ENCODE peak calls at places on chromosomes 7 and 10, in eight cellular contexts. One of them, this sample, is unnamed.

GRCh38 chr10:13074562-13075451 is 25.2 kb upstream of the OPTN start:
- DNase-seq in stimulated activated CD8-positive, alpha-beta memory T cell treated with anti-CD3 and anti-CD28 coated beads, Interleukin-4, amount 100 ng/mL, for 24 hours: peak; percentile 37
- DNase-seq in activated T-helper 1 cell treated with anti-CD3 and anti-CD28 coated beads, Interleukin-2, amount 50 U/mL, for 16 hours: peak; percentile 20
- DNase-seq in pancreas: peak; percentile 80
- DNase-seq in astrocyte of the spinal cord: peak; percentile 74
- DNase-seq in Right ventricle myocardium superior: peak; percentile 65
- DNase-seq in GM12865: peak; percentile 68
- DNase-seq in M059J: peak; percentile 41
- DNase-seq in this sample: peak; percentile 20

GRCh38 chr10:63915240-63915639 is 394.0 kb downstream of the REEP3 start:
- DNase-seq in activated T-helper 1 cell treated with anti-CD3 and anti-CD28 coated beads, Interleukin-2, amount 50 U/mL, for 16 hours: no peak
- DNase-seq in M059J: no peak
- DNase-seq in Right ventricle myocardium superior: no peak
- DNase-seq in pancreas: no peak
- DNase-seq in GM12865: no peak
- DNase-seq in stimulated activated CD8-positive, alpha-beta memory T cell treated with anti-CD3 and anti-CD28 coated beads, Interleukin-4, amount 100 ng/mL, for 24 hours: no peak
- DNase-seq in astrocyte of the spinal cord: no peak
- DNase-seq in this sample: no peak

GRCh38 chr10:4588824-4589223 is 237.2 kb upstream of the AKR1E2 start:
- DNase-seq in M059J: no peak
- DNase-seq in GM12865: no peak
- DNase-seq in astrocyte of the spinal cord: no peak
- DNase-seq in activated T-helper 1 cell treated with anti-CD3 and anti-CD28 coated beads, Interleukin-2, amount 50 U/mL, for 16 hours: no peak
- DNase-seq in Right ventricle myocardium superior: no peak
- DNase-seq in pancreas: no peak
- DNase-seq in stimulated activated CD8-positive, alpha-beta memory T cell treated with anti-CD3 and anti-CD28 coated beads, Interleukin-4, amount 100 ng/mL, for 24 hours: no peak
- DNase-seq in this sample: no peak

GRCh38 chr10:98312349-98312748 is 44.4 kb upstream of the LOXL4 start:
- DNase-seq in stimulated activated CD8-positive, alpha-beta memory T cell treated with anti-CD3 and anti-CD28 coated beads, Interleukin-4, amount 100 ng/mL, for 24 hours: no peak
- DNase-seq in astrocyte of the spinal cord: no peak
- DNase-seq in M059J: peak; percentile 12
- DNase-seq in GM12865: no peak
- DNase-seq in pancreas: no peak
- DNase-seq in Right ventricle myocardium superior: no peak
- DNase-seq in activated T-helper 1 cell treated with anti-CD3 and anti-CD28 coated beads, Interleukin-2, amount 50 U/mL, for 16 hours: no peak
- DNase-seq in this sample: no peak

GRCh38 chr7:155996718-155997059 is 184.4 kb upstream of the SHH start:
- DNase-seq in stimulated activated CD8-positive, alpha-beta memory T cell treated with anti-CD3 and anti-CD28 coated beads, Interleukin-4, amount 100 ng/mL, for 24 hours: no peak
- DNase-seq in M059J: no peak
- DNase-seq in GM12865: no peak
- DNase-seq in activated T-helper 1 cell treated with anti-CD3 and anti-CD28 coated beads, Interleukin-2, amount 50 U/mL, for 16 hours: no peak
- DNase-seq in Right ventricle myocardium superior: no peak
- DNase-seq in pancreas: no peak
- DNase-seq in astrocyte of the spinal cord: no peak
- DNase-seq in this sample: no peak

GRCh38 chr10:31390804-31391203 is 71.8 kb downstream of the ZEB1 start:
- DNase-seq in astrocyte of the spinal cord: no peak
- DNase-seq in stimulated activated CD8-positive, alpha-beta memory T cell treated with anti-CD3 and anti-CD28 coated beads, Interleukin-4, amount 100 ng/mL, for 24 hours: no peak
- DNase-seq in pancreas: no peak
- DNase-seq in activated T-helper 1 cell treated with anti-CD3 and anti-CD28 coated beads, Interleukin-2, amount 50 U/mL, for 16 hours: no peak
- DNase-seq in M059J: no peak
- DNase-seq in GM12865: no peak
- DNase-seq in Right ventricle myocardium superior: no peak
- DNase-seq in this sample: no peak

GRCh38 chr7:16926283-16926682 is 44.5 kb upstream of the AGR3 start:
- DNase-seq in pancreas: no peak
- DNase-seq in stimulated activated CD8-positive, alpha-beta memory T cell treated with anti-CD3 and anti-CD28 coated beads, Interleukin-4, amount 100 ng/mL, for 24 hours: no peak
- DNase-seq in M059J: peak; percentile 77
- DNase-seq in Right ventricle myocardium superior: peak; percentile 47
- DNase-seq in activated T-helper 1 cell treated with anti-CD3 and anti-CD28 coated beads, Interleukin-2, amount 50 U/mL, for 16 hours: no peak
- DNase-seq in astrocyte of the spinal cord: peak; percentile 69
- DNase-seq in GM12865: peak; percentile 28
- DNase-seq in this sample: no peak

GRCh38 chr7:42180806-42181205 is 56.2 kb downstream of the GLI3 start:
- DNase-seq in stimulated activated CD8-positive, alpha-beta memory T cell treated with anti-CD3 and anti-CD28 coated beads, Interleukin-4, amount 100 ng/mL, for 24 hours: no peak
- DNase-seq in activated T-helper 1 cell treated with anti-CD3 and anti-CD28 coated beads, Interleukin-2, amount 50 U/mL, for 16 hours: no peak
- DNase-seq in Right ventricle myocardium superior: no peak
- DNase-seq in M059J: peak; percentile 38
- DNase-seq in pancreas: no peak
- DNase-seq in GM12865: no peak
- DNase-seq in astrocyte of the spinal cord: peak; percentile 3
- DNase-seq in this sample: no peak

GRCh38 chr7:17557305-17557704 is 258.9 kb downstream of the AHR start:
- DNase-seq in stimulated activated CD8-positive, alpha-beta memory T cell treated with anti-CD3 and anti-CD28 coated beads, Interleukin-4, amount 100 ng/mL, for 24 hours: no peak
- DNase-seq in Right ventricle myocardium superior: no peak
- DNase-seq in activated T-helper 1 cell treated with anti-CD3 and anti-CD28 coated beads, Interleukin-2, amount 50 U/mL, for 16 hours: no peak
- DNase-seq in astrocyte of the spinal cord: no peak
- DNase-seq in M059J: peak; percentile 45
- DNase-seq in GM12865: no peak
- DNase-seq in pancreas: no peak
- DNase-seq in this sample: no peak

GRCh38 chr7:13988765-13989137 is 715 bp downstream of the ETV1 start:
- DNase-seq in activated T-helper 1 cell treated with anti-CD3 and anti-CD28 coated beads, Interleukin-2, amount 50 U/mL, for 16 hours: no peak
- DNase-seq in M059J: peak; percentile 49
- DNase-seq in pancreas: no peak
- DNase-seq in Right ventricle myocardium superior: no peak
- DNase-seq in stimulated activated CD8-positive, alpha-beta memory T cell treated with anti-CD3 and anti-CD28 coated beads, Interleukin-4, amount 100 ng/mL, for 24 hours: no peak
- DNase-seq in GM12865: no peak
- DNase-seq in astrocyte of the spinal cord: peak; percentile 71
- DNase-seq in this sample: peak; percentile 21

GRCh38 chr10:128263891-128264688 is 137.9 kb upstream of the MKI67 start:
- DNase-seq in activated T-helper 1 cell treated with anti-CD3 and anti-CD28 coated beads, Interleukin-2, amount 50 U/mL, for 16 hours: peak; percentile 18
- DNase-seq in GM12865: peak; percentile 63
- DNase-seq in Right ventricle myocardium superior: peak; percentile 69
- DNase-seq in astrocyte of the spinal cord: peak; percentile 20
- DNase-seq in M059J: peak; percentile 49
- DNase-seq in pancreas: peak; percentile 77
- DNase-seq in stimulated activated CD8-positive, alpha-beta memory T cell treated with anti-CD3 and anti-CD28 coated beads, Interleukin-4, amount 100 ng/mL, for 24 hours: peak; percentile 26
- DNase-seq in this sample: peak; percentile 3

GRCh38 chr10:27448926-27449325 is 55.2 kb upstream of the RAB18 start:
- DNase-seq in Right ventricle myocardium superior: no peak
- DNase-seq in activated T-helper 1 cell treated with anti-CD3 and anti-CD28 coated beads, Interleukin-2, amount 50 U/mL, for 16 hours: no peak
- DNase-seq in M059J: peak; percentile 63
- DNase-seq in astrocyte of the spinal cord: peak; percentile 48
- DNase-seq in stimulated activated CD8-positive, alpha-beta memory T cell treated with anti-CD3 and anti-CD28 coated beads, Interleukin-4, amount 100 ng/mL, for 24 hours: no peak
- DNase-seq in pancreas: no peak
- DNase-seq in GM12865: no peak
- DNase-seq in this sample: no peak

GRCh38 chr10:128861018-128861565 is 605.9 kb upstream of the MGMT start:
- DNase-seq in Right ventricle myocardium superior: no peak
- DNase-seq in stimulated activated CD8-positive, alpha-beta memory T cell treated with anti-CD3 and anti-CD28 coated beads, Interleukin-4, amount 100 ng/mL, for 24 hours: no peak
- DNase-seq in GM12865: no peak
- DNase-seq in M059J: no peak
- DNase-seq in pancreas: no peak
- DNase-seq in activated T-helper 1 cell treated with anti-CD3 and anti-CD28 coated beads, Interleukin-2, amount 50 U/mL, for 16 hours: no peak
- DNase-seq in astrocyte of the spinal cord: no peak
- DNase-seq in this sample: no peak

GRCh38 chr10:74917481-74918077 is 91.2 kb downstream of the KAT6B start:
- DNase-seq in astrocyte of the spinal cord: peak; percentile 63
- DNase-seq in pancreas: no peak
- DNase-seq in Right ventricle myocardium superior: no peak
- DNase-seq in activated T-helper 1 cell treated with anti-CD3 and anti-CD28 coated beads, Interleukin-2, amount 50 U/mL, for 16 hours: no peak
- DNase-seq in GM12865: no peak
- DNase-seq in stimulated activated CD8-positive, alpha-beta memory T cell treated with anti-CD3 and anti-CD28 coated beads, Interleukin-4, amount 100 ng/mL, for 24 hours: no peak
- DNase-seq in M059J: peak; percentile 84
- DNase-seq in this sample: no peak

GRCh38 chr10:43249962-43250624 is 16.8 kb downstream of the RASGEF1A start:
- DNase-seq in GM12865: no peak
- DNase-seq in stimulated activated CD8-positive, alpha-beta memory T cell treated with anti-CD3 and anti-CD28 coated beads, Interleukin-4, amount 100 ng/mL, for 24 hours: no peak
- DNase-seq in astrocyte of the spinal cord: no peak
- DNase-seq in pancreas: no peak
- DNase-seq in M059J: peak; percentile 9
- DNase-seq in Right ventricle myocardium superior: no peak
- DNase-seq in activated T-helper 1 cell treated with anti-CD3 and anti-CD28 coated beads, Interleukin-2, amount 50 U/mL, for 16 hours: no peak
- DNase-seq in this sample: no peak

GRCh38 chr10:131926253-131926652 is 25.4 kb downstream of the PPP2R2D start:
- DNase-seq in GM12865: no peak
- DNase-seq in astrocyte of the spinal cord: no peak
- DNase-seq in M059J: no peak
- DNase-seq in pancreas: no peak
- DNase-seq in Right ventricle myocardium superior: no peak
- DNase-seq in activated T-helper 1 cell treated with anti-CD3 and anti-CD28 coated beads, Interleukin-2, amount 50 U/mL, for 16 hours: no peak
- DNase-seq in stimulated activated CD8-positive, alpha-beta memory T cell treated with anti-CD3 and anti-CD28 coated beads, Interleukin-4, amount 100 ng/mL, for 24 hours: no peak
- DNase-seq in this sample: no peak

GRCh38 chr7:4837041-4837813 is 24.6 kb downstream of the PAPOLB start:
- DNase-seq in stimulated activated CD8-positive, alpha-beta memory T cell treated with anti-CD3 and anti-CD28 coated beads, Interleukin-4, amount 100 ng/mL, for 24 hours: no peak
- DNase-seq in GM12865: no peak
- DNase-seq in M059J: no peak
- DNase-seq in astrocyte of the spinal cord: no peak
- DNase-seq in activated T-helper 1 cell treated with anti-CD3 and anti-CD28 coated beads, Interleukin-2, amount 50 U/mL, for 16 hours: no peak
- DNase-seq in pancreas: no peak
- DNase-seq in Right ventricle myocardium superior: peak; percentile 31
- DNase-seq in this sample: no peak

GRCh38 chr7:100107125-100107737 is 5.8 kb downstream of the AP4M1 start:
- DNase-seq in Right ventricle myocardium superior: no peak
- DNase-seq in GM12865: no peak
- DNase-seq in activated T-helper 1 cell treated with anti-CD3 and anti-CD28 coated beads, Interleukin-2, amount 50 U/mL, for 16 hours: no peak
- DNase-seq in M059J: no peak
- DNase-seq in pancreas: no peak
- DNase-seq in astrocyte of the spinal cord: no peak
- DNase-seq in stimulated activated CD8-positive, alpha-beta memory T cell treated with anti-CD3 and anti-CD28 coated beads, Interleukin-4, amount 100 ng/mL, for 24 hours: no peak
- DNase-seq in this sample: no peak

GRCh38 chr7:25093268-25093802 is 31.7 kb downstream of the CYCS start:
- DNase-seq in M059J: peak; percentile 85
- DNase-seq in activated T-helper 1 cell treated with anti-CD3 and anti-CD28 coated beads, Interleukin-2, amount 50 U/mL, for 16 hours: peak; percentile 54
- DNase-seq in stimulated activated CD8-positive, alpha-beta memory T cell treated with anti-CD3 and anti-CD28 coated beads, Interleukin-4, amount 100 ng/mL, for 24 hours: peak; percentile 75
- DNase-seq in pancreas: peak; percentile 79
- DNase-seq in GM12865: peak; percentile 83
- DNase-seq in Right ventricle myocardium superior: peak; percentile 79
- DNase-seq in astrocyte of the spinal cord: peak; percentile 77
- DNase-seq in this sample: peak; percentile 19

GRCh38 chr7:2645274-2645868 is 13.6 kb downstream of the TTYH3 start:
- DNase-seq in stimulated activated CD8-positive, alpha-beta memory T cell treated with anti-CD3 and anti-CD28 coated beads, Interleukin-4, amount 100 ng/mL, for 24 hours: peak; percentile 37
- DNase-seq in pancreas: no peak
- DNase-seq in Right ventricle myocardium superior: no peak
- DNase-seq in activated T-helper 1 cell treated with anti-CD3 and anti-CD28 coated beads, Interleukin-2, amount 50 U/mL, for 16 hours: no peak
- DNase-seq in M059J: peak; percentile 42
- DNase-seq in astrocyte of the spinal cord: no peak
- DNase-seq in GM12865: peak; percentile 72
- DNase-seq in this sample: no peak

GRCh38 chr10:75962395-75963061 is 531.1 kb downstream of the LRMDA start:
- DNase-seq in activated T-helper 1 cell treated with anti-CD3 and anti-CD28 coated beads, Interleukin-2, amount 50 U/mL, for 16 hours: no peak
- DNase-seq in stimulated activated CD8-positive, alpha-beta memory T cell treated with anti-CD3 and anti-CD28 coated beads, Interleukin-4, amount 100 ng/mL, for 24 hours: no peak
- DNase-seq in M059J: no peak
- DNase-seq in Right ventricle myocardium superior: no peak
- DNase-seq in GM12865: no peak
- DNase-seq in astrocyte of the spinal cord: no peak
- DNase-seq in pancreas: no peak
- DNase-seq in this sample: no peak

GRCh38 chr10:70967591-70968588 is 79.5 kb upstream of the PCBD1 start:
- DNase-seq in activated T-helper 1 cell treated with anti-CD3 and anti-CD28 coated beads, Interleukin-2, amount 50 U/mL, for 16 hours: no peak
- DNase-seq in M059J: peak; percentile 43
- DNase-seq in GM12865: peak; percentile 49
- DNase-seq in stimulated activated CD8-positive, alpha-beta memory T cell treated with anti-CD3 and anti-CD28 coated beads, Interleukin-4, amount 100 ng/mL, for 24 hours: no peak
- DNase-seq in pancreas: no peak
- DNase-seq in astrocyte of the spinal cord: peak; percentile 12
- DNase-seq in Right ventricle myocardium superior: no peak
- DNase-seq in this sample: no peak

GRCh38 chr7:123836656-123837055 is 8.3 kb upstream of the HYAL4 start:
- DNase-seq in activated T-helper 1 cell treated with anti-CD3 and anti-CD28 coated beads, Interleukin-2, amount 50 U/mL, for 16 hours: no peak
- DNase-seq in pancreas: no peak
- DNase-seq in GM12865: no peak
- DNase-seq in astrocyte of the spinal cord: no peak
- DNase-seq in Right ventricle myocardium superior: no peak
- DNase-seq in M059J: no peak
- DNase-seq in stimulated activated CD8-positive, alpha-beta memory T cell treated with anti-CD3 and anti-CD28 coated beads, Interleukin-4, amount 100 ng/mL, for 24 hours: no peak
- DNase-seq in this sample: no peak

GRCh38 chr7:146656988-146657387 is 540.4 kb downstream of the CNTNAP2 start:
- DNase-seq in M059J: no peak
- DNase-seq in activated T-helper 1 cell treated with anti-CD3 and anti-CD28 coated beads, Interleukin-2, amount 50 U/mL, for 16 hours: no peak
- DNase-seq in pancreas: no peak
- DNase-seq in stimulated activated CD8-positive, alpha-beta memory T cell treated with anti-CD3 and anti-CD28 coated beads, Interleukin-4, amount 100 ng/mL, for 24 hours: no peak
- DNase-seq in GM12865: no peak
- DNase-seq in Right ventricle myocardium superior: no peak
- DNase-seq in astrocyte of the spinal cord: no peak
- DNase-seq in this sample: no peak

GRCh38 chr7:12094365-12094921 is 116.7 kb upstream of the TMEM106B start:
- DNase-seq in activated T-helper 1 cell treated with anti-CD3 and anti-CD28 coated beads, Interleukin-2, amount 50 U/mL, for 16 hours: no peak
- DNase-seq in GM12865: no peak
- DNase-seq in Right ventricle myocardium superior: no peak
- DNase-seq in astrocyte of the spinal cord: no peak
- DNase-seq in stimulated activated CD8-positive, alpha-beta memory T cell treated with anti-CD3 and anti-CD28 coated beads, Interleukin-4, amount 100 ng/mL, for 24 hours: no peak
- DNase-seq in M059J: peak; percentile 55
- DNase-seq in pancreas: no peak
- DNase-seq in this sample: no peak

GRCh38 chr7:78175330-78175729 is 376.8 kb downstream of the PHTF2 start:
- DNase-seq in astrocyte of the spinal cord: no peak
- DNase-seq in stimulated activated CD8-positive, alpha-beta memory T cell treated with anti-CD3 and anti-CD28 coated beads, Interleukin-4, amount 100 ng/mL, for 24 hours: no peak
- DNase-seq in Right ventricle myocardium superior: no peak
- DNase-seq in GM12865: no peak
- DNase-seq in M059J: no peak
- DNase-seq in activated T-helper 1 cell treated with anti-CD3 and anti-CD28 coated beads, Interleukin-2, amount 50 U/mL, for 16 hours: no peak
- DNase-seq in pancreas: no peak
- DNase-seq in this sample: no peak

GRCh38 chr10:27446091-27446918 is 57.8 kb upstream of the RAB18 start:
- DNase-seq in Right ventricle myocardium superior: no peak
- DNase-seq in activated T-helper 1 cell treated with anti-CD3 and anti-CD28 coated beads, Interleukin-2, amount 50 U/mL, for 16 hours: no peak
- DNase-seq in M059J: peak; percentile 39
- DNase-seq in GM12865: peak; percentile 10
- DNase-seq in astrocyte of the spinal cord: peak; percentile 48
- DNase-seq in pancreas: no peak
- DNase-seq in stimulated activated CD8-positive, alpha-beta memory T cell treated with anti-CD3 and anti-CD28 coated beads, Interleukin-4, amount 100 ng/mL, for 24 hours: no peak
- DNase-seq in this sample: peak; percentile 23

GRCh38 chr7:31100870-31101269 is 48.8 kb downstream of the ADCYAP1R1 start:
- DNase-seq in M059J: no peak
- DNase-seq in GM12865: no peak
- DNase-seq in stimulated activated CD8-positive, alpha-beta memory T cell treated with anti-CD3 and anti-CD28 coated beads, Interleukin-4, amount 100 ng/mL, for 24 hours: no peak
- DNase-seq in pancreas: no peak
- DNase-seq in Right ventricle myocardium superior: no peak
- DNase-seq in activated T-helper 1 cell treated with anti-CD3 and anti-CD28 coated beads, Interleukin-2, amount 50 U/mL, for 16 hours: no peak
- DNase-seq in astrocyte of the spinal cord: no peak
- DNase-seq in this sample: no peak

GRCh38 chr7:29946428-29947186 is 43.0 kb downstream of the SCRN1 start:
- DNase-seq in stimulated activated CD8-positive, alpha-beta memory T cell treated with anti-CD3 and anti-CD28 coated beads, Interleukin-4, amount 100 ng/mL, for 24 hours: no peak
- DNase-seq in astrocyte of the spinal cord: peak; percentile 10
- DNase-seq in GM12865: peak; percentile 20
- DNase-seq in pancreas: no peak
- DNase-seq in Right ventricle myocardium superior: peak; percentile 65
- DNase-seq in M059J: peak; percentile 32
- DNase-seq in activated T-helper 1 cell treated with anti-CD3 and anti-CD28 coated beads, Interleukin-2, amount 50 U/mL, for 16 hours: no peak
- DNase-seq in this sample: no peak

This sample was measured in NCI-H2227 treated with DMSO at 0.1 percent for 48 hours.